ENCODE peak calls at places on chromosomes 4 and X, in nine cellular contexts. L, J, U, B, A, I, Z, N and H are unnamed samples.

GRCh38 chr4:145154573-145154972 is 25.8 kb downstream of the OTUD4 start:
- DNase-seq in L (peak; percentile 63), J (peak; percentile 7), U (no peak), B (peak; percentile 39), A (no peak), I (no peak), Z (peak; percentile 33), N (peak; percentile 65), H (no peak)

GRCh38 chr4:99640676-99641075 is 17.0 kb downstream of the C4orf54 start:
- DNase-seq in L (no peak), J (no peak), U (no peak), B (no peak), A (no peak), I (no peak), Z (no peak), N (no peak), H (no peak)

GRCh38 chr4:160299177-160299576 is 1196.3 kb downstream of the RAPGEF2 start:
- DNase-seq in L (no peak), J (no peak), U (no peak), B (no peak), A (no peak), I (no peak), Z (no peak), N (no peak), H (no peak)

GRCh38 chrX:54452920-54453319 is 12.7 kb downstream of the TSR2 start:
- DNase-seq in L (peak; percentile 43), J (peak; percentile 22), U (no peak), B (peak; percentile 6), A (peak; percentile 40), I (no peak), Z (peak; percentile 9), N (peak; percentile 8), H (no peak)

GRCh38 chr4:103008875-103009729 is 10.4 kb downstream of the SLC9B1 start:
- DNase-seq in L (peak; percentile 92), J (peak; percentile 46), U (no peak), B (peak; percentile 87), A (no peak), I (no peak), Z (peak; percentile 65), N (peak; percentile 79), H (no peak)

GRCh38 chrX:12894074-12894691 is 12.2 kb upstream of the TLR8 start:
- DNase-seq in L (peak; percentile 53), J (peak; percentile 33), U (peak; percentile 66), B (peak; percentile 38), A (peak; percentile 41), I (no peak), Z (peak; percentile 4), N (peak; percentile 71), H (peak; percentile 19)

GRCh38 chr4:53541577-53542206 is 49.6 kb downstream of the LNX1 start:
- DNase-seq in L (peak; percentile 91), J (no peak), U (no peak), B (peak; percentile 95), A (no peak), I (no peak), Z (peak; percentile 98), N (no peak), H (no peak)

GRCh38 chrX:154358011-154358410 is 16.4 kb downstream of the FLNA start:
- DNase-seq in L (no peak), J (no peak), U (no peak), B (no peak), A (no peak), I (no peak), Z (no peak), N (no peak), H (no peak)

GRCh38 chr4:179748837-179749236 is 2306.6 kb upstream of the AGA start:
- DNase-seq in L (no peak), J (no peak), U (no peak), B (no peak), A (no peak), I (no peak), Z (no peak), N (no peak), H (no peak)

GRCh38 chr4:21209854-21210253 is 509.6 kb downstream of the PACRGL start:
- DNase-seq in L (no peak), J (no peak), U (no peak), B (no peak), A (no peak), I (no peak), Z (no peak), N (no peak), H (no peak)

GRCh38 chrX:65582450-65583082 is 48.0 kb upstream of the LAS1L start:
- DNase-seq in L (no peak), J (no peak), U (no peak), B (no peak), A (peak; percentile 11), I (no peak), Z (no peak), N (no peak), H (no peak)

GRCh38 chrX:108736509-108737479 is at the start of gene IRS4:
- DNase-seq in L (peak; percentile 4), J (no peak), U (no peak), B (no peak), A (peak; percentile 51), I (peak; percentile 78), Z (no peak), N (no peak), H (no peak)

GRCh38 chrX:37887347-37887746 is 40.0 kb upstream of the DYNLT3 start:
- DNase-seq in L (no peak), J (no peak), U (no peak), B (no peak), A (no peak), I (no peak), Z (no peak), N (no peak), H (no peak)

GRCh38 chr4:86522349-86522748 is 71.8 kb upstream of the PTPN13 start:
- DNase-seq in L (peak; percentile 40), J (no peak), U (no peak), B (peak; percentile 45), A (no peak), I (no peak), Z (peak; percentile 18), N (no peak), H (no peak)
- TF ChIP-seq CTCF in L (peak; percentile 48), J (no peak), U (peak; percentile 40), B (peak; percentile 35), A (no peak), I (peak; percentile 25), Z (peak; percentile 47), N (no peak), H (no peak)

GRCh38 chr4:122959441-122959840 is 37.0 kb upstream of the NUDT6 start:
- DNase-seq in L (no peak), J (no peak), U (no peak), B (no peak), A (no peak), I (no peak), Z (no peak), N (no peak), H (no peak)

GRCh38 chr4:122963222-122963621 is 40.8 kb upstream of the NUDT6 start:
- DNase-seq in L (peak; percentile 25), J (no peak), U (no peak), B (peak; percentile 39), A (no peak), I (no peak), Z (peak; percentile 31), N (no peak), H (no peak)

GRCh38 chr4:122966201-122966600 is 43.8 kb upstream of the NUDT6 start:
- DNase-seq in L (no peak), J (no peak), U (no peak), B (no peak), A (no peak), I (no peak), Z (no peak), N (no peak), H (no peak)

GRCh38 chr4:122958505-122958904 is 36.1 kb upstream of the NUDT6 start:
- DNase-seq in L (no peak), J (no peak), U (no peak), B (no peak), A (no peak), I (no peak), Z (no peak), N (no peak), H (no peak)

DNA sequence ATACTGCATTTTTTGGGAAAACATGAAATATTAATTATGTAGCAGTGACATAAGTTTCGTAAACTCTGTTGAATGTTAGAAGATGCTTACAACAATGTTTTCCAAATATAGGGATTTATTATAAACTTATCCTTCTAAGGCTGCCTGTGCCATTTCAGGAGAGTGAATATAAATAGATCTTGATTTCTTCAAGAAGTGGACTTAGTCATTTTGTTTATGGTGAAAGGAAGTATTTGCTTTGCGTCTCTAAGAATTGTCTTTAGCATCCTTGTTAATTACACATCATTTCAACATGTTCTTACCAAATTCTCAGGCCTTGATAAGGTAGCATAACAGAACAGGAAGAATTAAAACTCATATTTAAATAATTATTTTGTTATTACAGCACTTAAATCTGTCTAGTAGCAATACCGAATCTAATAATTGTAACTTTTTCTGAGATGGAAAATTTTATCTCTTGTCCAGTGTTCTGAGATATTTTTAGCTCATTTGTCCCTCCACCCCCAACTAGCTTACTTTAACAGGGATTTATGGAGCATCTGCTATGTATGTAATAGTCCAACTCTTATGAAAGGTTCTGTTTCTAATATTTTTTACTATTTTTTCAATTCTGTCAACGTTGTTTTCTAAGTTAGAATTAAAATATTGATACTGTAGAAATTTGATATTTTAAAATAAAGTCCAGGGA is 38.0 kb upstream of the NUDT6 start:
- DNase-seq in L (peak; percentile 7), J (no peak), U (no peak), B (peak; percentile 60), A (no peak), I (no peak), Z (peak; percentile 24), N (no peak), H (no peak)
- TF ChIP-seq CTCF in L (no peak), J (no peak), U (no peak), B (no peak), A (no peak), I (no peak), Z (no peak), N (no peak), H (no peak)

DNA sequence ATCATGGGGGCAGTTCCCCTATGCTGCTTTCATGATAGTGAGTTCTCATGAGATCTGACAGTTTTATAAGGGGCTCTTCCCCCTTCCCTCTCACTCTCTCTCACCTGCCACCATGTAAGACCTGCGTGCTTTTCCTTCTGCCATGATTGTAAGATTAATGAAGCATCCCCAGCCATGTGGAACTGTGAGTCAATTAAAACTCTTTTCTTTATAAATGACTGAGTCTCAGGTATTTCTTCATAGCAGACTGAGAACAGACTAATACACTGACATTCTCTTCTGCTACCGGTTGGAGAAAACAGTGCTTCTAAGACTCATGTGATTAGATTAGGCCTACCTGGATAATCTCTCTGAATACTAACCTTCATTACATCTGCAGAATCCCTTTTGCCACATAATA is 45.4 kb upstream of the TRPC5OS start:
- DNase-seq in L (no peak), J (no peak), U (no peak), B (no peak), A (no peak), I (no peak), Z (no peak), N (no peak), H (no peak)
- TF ChIP-seq CTCF in L (no peak), J (no peak), U (no peak), B (no peak), A (no peak), I (no peak), Z (no peak), N (no peak), H (no peak)

DNA sequence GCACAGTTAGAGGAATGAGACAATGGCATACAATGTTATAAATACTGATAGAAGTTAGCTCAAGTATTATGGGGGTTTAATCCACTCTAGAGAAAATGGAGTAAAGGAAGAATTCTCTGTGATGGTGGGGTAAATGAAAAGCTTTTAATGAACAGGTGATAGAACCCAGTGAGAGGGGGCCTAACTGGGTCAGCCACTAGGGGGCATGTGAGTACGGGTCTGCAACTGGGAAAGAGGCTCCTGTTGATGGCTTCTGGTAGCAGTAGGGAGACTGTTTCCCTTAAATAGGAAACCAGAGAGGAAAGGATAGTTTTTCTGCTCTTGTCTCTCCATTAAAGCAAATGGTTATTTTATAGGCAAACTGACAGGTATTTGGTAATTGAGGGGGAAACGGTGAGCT is 132.8 kb upstream of the GPR101 start:
- DNase-seq in L (no peak), J (no peak), U (no peak), B (no peak), A (peak; percentile 20), I (no peak), Z (no peak), N (peak; percentile 4), H (no peak)
- TF ChIP-seq CTCF in L (no peak), J (no peak), U (peak; percentile 24), B (no peak), A (peak; percentile 18), I (peak; percentile 60), Z (no peak), N (peak; percentile 43), H (no peak)